ENCODE peak calls at places on chromosomes 7 and 10, in ten cellular contexts. M, D, A, X, Z, B, W, P, Y and N are unnamed samples.

GRCh38 chr7:55448526-55448925 is 83.4 kb downstream of the LANCL2 start:
- DNase-seq in M (no peak), D (no peak), A (no peak), X (no peak), Z (no peak), B (no peak), W (no peak), P (no peak), Y (no peak), N (no peak)

GRCh38 chr7:50953820-50954219 is 171.1 kb upstream of the GRB10 start:
- DNase-seq in M (no peak), D (no peak), A (no peak), X (no peak), Z (no peak), B (peak), W (no peak), P (no peak), Y (no peak), N (no peak)

GRCh38 chr7:112050205-112050881 is 155.9 kb downstream of the DOCK4 start:
- DNase-seq in M (no peak), D (no peak), A (no peak), X (no peak), Z (no peak), B (no peak), W (no peak), P (no peak), Y (no peak), N (no peak)

GRCh38 chr10:69769395-69769989 is 32.2 kb upstream of the COL13A1 start:
- DNase-seq in M (peak), D (no peak), A (no peak), X (no peak), Z (peak), B (peak), W (no peak), P (peak), Y (no peak), N (no peak)

GRCh38 chr10:21757601-21757901 is 223.5 kb downstream of the MLLT10 start:
- DNase-seq in M (no peak), D (no peak), A (no peak), X (no peak), Z (no peak), B (peak), W (no peak), P (no peak), Y (no peak), N (no peak)

GRCh38 chr10:55629792-55630490 is 731.1 kb downstream of the ZWINT start:
- DNase-seq in M (no peak), D (no peak), A (no peak), X (no peak), Z (no peak), B (peak), W (no peak), P (peak), Y (peak), N (peak)

GRCh38 chr10:68877482-68877881 is 23.6 kb upstream of the DDX50 start:
- DNase-seq in M (no peak), D (no peak), A (no peak), X (no peak), Z (no peak), B (no peak), W (no peak), P (no peak), Y (no peak), N (no peak)

GRCh38 chr7:30845426-30846135 is 66.1 kb upstream of the AQP1 start:
- DNase-seq in M (no peak), D (no peak), A (peak), X (no peak), Z (peak), B (peak), W (peak), P (peak), Y (no peak), N (no peak)

GRCh38 chr10:52229271-52229931 is 84.7 kb upstream of the DKK1 start:
- DNase-seq in M (no peak), D (no peak), A (no peak), X (no peak), Z (no peak), B (peak), W (no peak), P (no peak), Y (no peak), N (no peak)

GRCh38 chr10:127890935-127891334 is 1.8 kb downstream of the CLRN3 start:
- DNase-seq in M (no peak), D (no peak), A (peak), X (no peak), Z (no peak), B (no peak), W (no peak), P (no peak), Y (no peak), N (no peak)

GRCh38 chr10:52216852-52217251 is 97.2 kb upstream of the DKK1 start:
- DNase-seq in M (peak), D (peak), A (no peak), X (peak), Z (no peak), B (peak), W (no peak), P (no peak), Y (no peak), N (no peak)

GRCh38 chr7:95493247-95493646 is 7.5 kb downstream of the ASB4 start:
- DNase-seq in M (no peak), D (no peak), A (no peak), X (no peak), Z (no peak), B (peak), W (no peak), P (no peak), Y (no peak), N (no peak)

GRCh38 chr7:39527951-39528350 is 38.3 kb upstream of the YAE1 start:
- DNase-seq in M (no peak), D (no peak), A (no peak), X (no peak), Z (no peak), B (peak), W (no peak), P (no peak), Y (no peak), N (no peak)

GRCh38 chr10:35409094-35409582 is 72.8 kb downstream of the CCNY start:
- DNase-seq in M (peak), D (peak), A (no peak), X (no peak), Z (no peak), B (peak), W (no peak), P (no peak), Y (no peak), N (no peak)

GRCh38 chr10:48205918-48206317 is 68.6 kb downstream of the FRMPD2 start:
- DNase-seq in M (no peak), D (peak), A (no peak), X (no peak), Z (no peak), B (no peak), W (no peak), P (no peak), Y (no peak), N (no peak)

GRCh38 chr10:132538790-132539421 is 1.3 kb downstream of the INPP5A start:
- DNase-seq in M (no peak), D (no peak), A (no peak), X (no peak), Z (no peak), B (no peak), W (peak), P (no peak), Y (no peak), N (no peak)

GRCh38 chr7:125814030-125814535 is 884.5 kb upstream of the POT1 start:
- DNase-seq in M (no peak), D (no peak), A (no peak), X (no peak), Z (no peak), B (no peak), W (no peak), P (no peak), Y (no peak), N (no peak)

GRCh38 chr10:69745698-69746097 is 56.0 kb upstream of the COL13A1 start:
- DNase-seq in M (no peak), D (peak), A (no peak), X (no peak), Z (no peak), B (no peak), W (no peak), P (no peak), Y (no peak), N (no peak)

GRCh38 chr7:137084607-137085380 is 216.3 kb downstream of the CHRM2 start:
- DNase-seq in M (no peak), D (no peak), A (no peak), X (no peak), Z (peak), B (no peak), W (no peak), P (no peak), Y (no peak), N (no peak)

GRCh38 chr7:22934473-22935065 is 79.4 kb downstream of the HYCC1 start:
- DNase-seq in M (no peak), D (no peak), A (no peak), X (no peak), Z (no peak), B (no peak), W (no peak), P (no peak), Y (no peak), N (no peak)

GRCh38 chr7:90957883-90958282 is 306.4 kb upstream of the FZD1 start:
- DNase-seq in M (peak), D (no peak), A (no peak), X (no peak), Z (no peak), B (no peak), W (no peak), P (no peak), Y (no peak), N (no peak)

GRCh38 chr7:2034291-2035201 is 198.2 kb downstream of the MAD1L1 start:
- DNase-seq in M (no peak), D (no peak), A (no peak), X (no peak), Z (no peak), B (no peak), W (peak), P (no peak), Y (no peak), N (no peak)

GRCh38 chr10:113991091-113991860 is 52.4 kb upstream of the ADRB1 start:
- DNase-seq in M (no peak), D (peak), A (no peak), X (no peak), Z (no peak), B (no peak), W (no peak), P (no peak), Y (no peak), N (no peak)

GRCh38 chr7:131859162-131859821 is 302.9 kb upstream of the PODXL start:
- DNase-seq in M (peak), D (peak), A (peak), X (peak), Z (peak), B (peak), W (peak), P (peak), Y (peak), N (peak)
- TF ChIP-seq CTCF in M (peak), D (peak), A (peak), X (peak), Z (peak), B (peak), W (peak), P (peak), Y (peak), N (peak)

GRCh38 chr10:83917519-83918506 is 221.5 kb upstream of the GHITM start:
- DNase-seq in M (no peak), D (peak), A (no peak), X (no peak), Z (no peak), B (no peak), W (peak), P (peak), Y (no peak), N (peak)
- TF ChIP-seq CTCF in M (no peak), D (peak), A (no peak), X (no peak), Z (no peak), B (no peak), W (peak), P (peak), Y (peak), N (peak)

DNA sequence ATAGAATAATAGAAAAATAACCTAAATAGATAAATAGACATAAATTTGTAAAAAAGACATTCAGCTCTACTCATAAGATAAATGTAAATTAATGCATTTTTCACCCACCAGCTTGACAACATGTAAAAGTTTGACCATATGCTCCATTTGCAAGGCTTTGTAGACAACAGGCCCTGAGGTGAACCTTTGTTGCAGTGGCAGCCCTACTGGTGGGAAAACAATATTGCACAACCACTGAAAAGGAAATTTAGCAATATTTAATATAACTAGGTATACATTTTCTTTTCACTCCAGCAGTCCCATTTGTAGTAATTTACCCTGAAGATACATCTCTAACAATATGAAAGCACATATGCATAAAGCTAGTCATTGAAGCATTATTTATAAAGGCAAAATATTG is 39.0 kb upstream of the ADRA2A start:
- DNase-seq in M (no peak), D (no peak), A (no peak), X (no peak), Z (no peak), B (peak), W (no peak), P (no peak), Y (no peak), N (no peak)
- TF ChIP-seq CTCF in M (peak), D (peak), A (no peak), X (no peak), Z (no peak), B (peak), W (no peak), P (no peak), Y (peak), N (peak)

GRCh38 chr10:6175329-6176055 is 27.2 kb upstream of the PFKFB3 start:
- DNase-seq in M (no peak), D (no peak), A (no peak), X (no peak), Z (peak), B (no peak), W (no peak), P (no peak), Y (no peak), N (no peak)

GRCh38 chr10:6171891-6172354 is 30.8 kb upstream of the PFKFB3 start:
- DNase-seq in M (peak), D (peak), A (peak), X (peak), Z (peak), B (peak), W (peak), P (peak), Y (no peak), N (no peak)

GRCh38 chr10:6170638-6171037 is 32.1 kb upstream of the PFKFB3 start:
- DNase-seq in M (no peak), D (no peak), A (no peak), X (no peak), Z (no peak), B (no peak), W (no peak), P (peak), Y (no peak), N (no peak)

GRCh38 chr10:6174201-6174874 is 28.4 kb upstream of the PFKFB3 start:
- DNase-seq in M (no peak), D (no peak), A (no peak), X (no peak), Z (peak), B (no peak), W (no peak), P (no peak), Y (no peak), N (no peak)

GRCh38 chr10:6173203-6173602 is 29.5 kb upstream of the PFKFB3 start:
- DNase-seq in M (no peak), D (peak), A (no peak), X (no peak), Z (no peak), B (no peak), W (no peak), P (no peak), Y (no peak), N (no peak)
- TF ChIP-seq CTCF in M (no peak), D (peak), A (no peak), X (no peak), Z (no peak), B (no peak), W (peak), P (no peak), Y (peak), N (peak)

DNA sequence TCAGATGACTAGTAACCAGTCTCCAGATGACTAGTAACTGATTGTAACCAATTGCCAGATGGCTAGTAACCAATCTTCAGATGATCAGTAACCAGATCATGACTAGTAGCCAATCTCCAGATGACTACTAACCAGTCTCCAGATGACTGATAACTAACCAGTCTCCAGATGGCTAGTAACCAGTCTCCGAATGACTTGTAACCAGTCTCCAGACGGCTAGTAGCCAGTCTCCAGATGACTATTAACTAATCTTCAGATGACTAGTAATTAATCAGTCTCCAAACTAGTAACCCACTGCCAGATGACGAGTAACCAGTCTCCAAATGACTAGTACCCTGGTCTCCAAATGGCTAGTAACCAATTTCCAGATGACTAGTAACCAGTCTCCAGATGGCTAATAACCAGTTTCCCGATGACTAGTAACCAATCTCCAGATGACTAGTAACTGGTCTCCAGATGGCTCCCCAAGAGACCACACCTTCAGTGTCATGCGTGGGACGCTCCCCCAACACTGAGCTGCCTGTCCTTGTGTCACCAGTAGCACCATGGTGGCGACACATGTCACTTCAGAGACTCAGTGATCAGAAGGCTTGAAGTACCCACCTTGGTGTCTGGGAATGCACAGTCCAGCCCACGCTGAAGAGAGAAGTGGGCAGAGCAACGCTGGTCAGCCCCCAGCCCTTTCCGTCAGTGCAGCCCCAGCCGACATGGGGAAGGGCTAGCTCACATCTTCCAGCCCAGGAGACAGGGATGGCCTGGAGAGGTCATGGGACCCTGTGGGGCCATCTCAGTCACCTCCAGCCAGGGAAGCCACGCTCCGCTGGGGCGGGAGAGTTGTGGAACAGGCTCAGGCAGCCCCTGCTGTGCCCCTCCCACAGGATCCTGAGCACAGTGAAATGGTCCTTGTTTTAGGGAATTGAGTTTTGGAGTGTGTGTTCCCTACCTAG is 85.4 kb downstream of the PAXIP1 start:
- DNase-seq in M (no peak), D (no peak), A (no peak), X (no peak), Z (no peak), B (no peak), W (no peak), P (no peak), Y (no peak), N (no peak)
- TF ChIP-seq CTCF in M (no peak), D (no peak), A (no peak), X (no peak), Z (no peak), B (no peak), W (no peak), P (no peak), Y (no peak), N (no peak)

GRCh38 chr7:147240468-147240867 is 1123.9 kb downstream of the CNTNAP2 start:
- DNase-seq in M (no peak), D (no peak), A (no peak), X (no peak), Z (no peak), B (no peak), W (no peak), P (no peak), Y (no peak), N (no peak)

GRCh38 chr7:147249956-147250355 is 1133.4 kb downstream of the CNTNAP2 start:
- DNase-seq in M (no peak), D (no peak), A (no peak), X (no peak), Z (no peak), B (no peak), W (no peak), P (no peak), Y (no peak), N (no peak)

DNA sequence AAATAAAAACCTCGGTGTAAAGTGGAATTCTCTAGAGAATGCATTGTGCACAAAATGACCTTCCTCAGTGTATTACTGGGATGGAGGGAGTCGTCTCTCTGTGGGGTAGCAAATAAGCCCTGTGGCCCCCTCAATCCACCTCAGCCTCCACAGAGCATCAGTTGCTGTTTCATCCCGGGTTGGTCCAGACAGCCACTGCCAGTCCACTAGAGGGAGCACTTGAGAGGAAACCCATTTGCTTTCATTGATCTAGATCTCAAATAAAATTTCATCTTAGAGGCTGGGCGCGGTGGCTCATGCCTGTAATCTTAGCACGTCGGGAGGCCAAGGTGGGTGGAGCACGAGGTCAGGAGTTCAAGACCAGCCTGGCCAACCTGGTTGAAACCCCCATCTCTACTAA is 1128.7 kb downstream of the CNTNAP2 start:
- DNase-seq in M (no peak), D (peak), A (peak), X (no peak), Z (peak), B (peak), W (no peak), P (peak), Y (no peak), N (peak)
- TF ChIP-seq CTCF in M (peak), D (peak), A (no peak), X (peak), Z (peak), B (peak), W (peak), P (peak), Y (peak), N (peak)

GRCh38 chr7:134470864-134471263 is 12.0 kb upstream of the AKR1B1 start:
- DNase-seq in M (no peak), D (no peak), A (no peak), X (no peak), Z (no peak), B (peak), W (no peak), P (no peak), Y (no peak), N (no peak)
- TF ChIP-seq CTCF in M (no peak), D (no peak), A (no peak), X (no peak), Z (no peak), B (no peak), W (no peak), P (no peak), Y (no peak), N (no peak)

DNA sequence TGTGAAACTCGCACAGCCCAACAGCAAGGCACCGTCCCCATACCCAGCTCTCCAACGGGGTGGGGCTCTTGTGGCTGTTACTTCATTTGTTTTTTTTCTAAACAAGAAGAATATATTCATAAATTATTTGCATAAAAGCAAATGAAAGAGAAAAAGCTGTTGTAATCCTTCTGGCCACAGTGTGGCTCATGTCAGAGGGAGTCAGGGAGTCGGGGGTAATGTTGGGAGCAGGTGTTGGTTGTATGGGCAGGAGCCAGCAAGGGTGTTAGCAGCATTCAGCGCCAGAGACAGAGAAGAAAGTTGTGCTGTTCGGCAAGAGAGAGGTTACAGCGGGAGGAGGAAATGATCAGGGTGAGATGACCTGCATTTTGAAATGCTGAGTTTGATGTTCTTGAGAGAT is 13.3 kb downstream of the PFKP start:
- DNase-seq in M (no peak), D (no peak), A (no peak), X (no peak), Z (no peak), B (no peak), W (no peak), P (no peak), Y (no peak), N (no peak)
- TF ChIP-seq CTCF in M (no peak), D (no peak), A (no peak), X (no peak), Z (no peak), B (peak), W (peak), P (no peak), Y (no peak), N (no peak)

DNA sequence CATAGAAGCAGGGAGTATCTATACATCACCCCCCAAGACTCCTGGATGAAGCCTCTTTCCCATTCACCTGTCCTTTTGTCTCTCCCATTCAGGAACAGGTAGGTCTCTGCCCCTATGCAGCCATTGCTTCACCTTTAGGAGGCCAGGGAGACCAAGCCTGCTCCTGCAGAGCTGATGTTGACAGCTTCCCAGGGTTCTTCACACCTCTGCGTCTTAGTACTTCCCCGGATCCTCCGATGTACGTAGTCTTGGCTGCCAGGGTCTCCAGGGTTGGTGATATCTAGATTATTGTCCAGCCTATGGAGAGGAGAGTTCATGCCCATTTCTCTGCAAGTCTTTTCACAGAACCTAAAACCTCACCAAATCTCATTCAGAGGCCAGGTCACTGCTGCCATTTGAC is 365.7 kb upstream of the KLF6 start:
- DNase-seq in M (no peak), D (no peak), A (no peak), X (no peak), Z (no peak), B (no peak), W (no peak), P (no peak), Y (no peak), N (no peak)
- TF ChIP-seq CTCF in M (no peak), D (no peak), A (no peak), X (no peak), Z (no peak), B (no peak), W (no peak), P (no peak), Y (no peak), N (no peak)